ENCODE peak calls at places on chromosomes 5 and 9, in nine cellular contexts. One of them, this sample, is unnamed.
A peak's percentile ranks its signal among the peaks of the same experiment; 100 is the strongest.

GRCh38 chr9:131402738-131403492 is 9.0 kb downstream of the PRRC2B start:
- DNase-seq in A549: peak; percentile 64
- DNase-seq in spleen: peak; percentile 80
- DNase-seq in ureter: peak; percentile 85
- DNase-seq in HTR-8/SVneo: no peak
- DNase-seq in stimulated activated CD4-positive, alpha-beta T cell treated with anti-CD3 and anti-CD28 coated beads, TNF-alpha, amount 100 ng/mL, for 4 hours: no peak
- DNase-seq in renal cortical epithelial cell: peak; percentile 85
- DNase-seq in DMS153: no peak
- DNase-seq in NCI-H460: peak; percentile 81
- DNase-seq in this sample: no peak

GRCh38 chr5:18534119-18534518 is 899.9 kb downstream of the TAF11L14 start:
- DNase-seq in renal cortical epithelial cell: no peak
- DNase-seq in spleen: no peak
- DNase-seq in ureter: no peak
- DNase-seq in A549: no peak
- DNase-seq in HTR-8/SVneo: no peak
- DNase-seq in NCI-H460: no peak
- DNase-seq in stimulated activated CD4-positive, alpha-beta T cell treated with anti-CD3 and anti-CD28 coated beads, TNF-alpha, amount 100 ng/mL, for 4 hours: no peak
- DNase-seq in DMS153: no peak
- DNase-seq in this sample: no peak

GRCh38 chr5:34833090-34833489 is 5.9 kb upstream of the TTC23L start:
- DNase-seq in spleen: no peak
- DNase-seq in NCI-H460: no peak
- DNase-seq in A549: no peak
- DNase-seq in DMS153: no peak
- DNase-seq in HTR-8/SVneo: no peak
- DNase-seq in stimulated activated CD4-positive, alpha-beta T cell treated with anti-CD3 and anti-CD28 coated beads, TNF-alpha, amount 100 ng/mL, for 4 hours: no peak
- DNase-seq in ureter: no peak
- DNase-seq in renal cortical epithelial cell: no peak
- DNase-seq in this sample: no peak

GRCh38 chr5:10469253-10470030 is 27.8 kb downstream of the ROPN1L start:
- DNase-seq in DMS153: no peak
- DNase-seq in ureter: no peak
- DNase-seq in NCI-H460: no peak
- DNase-seq in spleen: no peak
- DNase-seq in HTR-8/SVneo: no peak
- DNase-seq in stimulated activated CD4-positive, alpha-beta T cell treated with anti-CD3 and anti-CD28 coated beads, TNF-alpha, amount 100 ng/mL, for 4 hours: no peak
- DNase-seq in renal cortical epithelial cell: no peak
- DNase-seq in A549: no peak
- DNase-seq in this sample: no peak

GRCh38 chr9:131500939-131501541 is 1.7 kb upstream of the POMT1 start:
- DNase-seq in renal cortical epithelial cell: peak; percentile 94
- DNase-seq in HTR-8/SVneo: no peak
- DNase-seq in NCI-H460: no peak
- DNase-seq in stimulated activated CD4-positive, alpha-beta T cell treated with anti-CD3 and anti-CD28 coated beads, TNF-alpha, amount 100 ng/mL, for 4 hours: no peak
- DNase-seq in A549: no peak
- DNase-seq in spleen: no peak
- DNase-seq in DMS153: no peak
- DNase-seq in ureter: no peak
- DNase-seq in this sample: peak; percentile 30

GRCh38 chr5:142716963-142717362 is 31.1 kb upstream of the FGF1 start:
- DNase-seq in DMS153: peak; percentile 6
- DNase-seq in renal cortical epithelial cell: peak; percentile 61
- DNase-seq in spleen: no peak
- DNase-seq in NCI-H460: peak; percentile 48
- DNase-seq in ureter: peak; percentile 61
- DNase-seq in stimulated activated CD4-positive, alpha-beta T cell treated with anti-CD3 and anti-CD28 coated beads, TNF-alpha, amount 100 ng/mL, for 4 hours: no peak
- DNase-seq in A549: peak; percentile 46
- DNase-seq in HTR-8/SVneo: peak; percentile 43
- DNase-seq in this sample: no peak

GRCh38 chr5:87151547-87151946 is 116.1 kb upstream of the RASA1 start:
- DNase-seq in spleen: no peak
- DNase-seq in ureter: no peak
- DNase-seq in A549: no peak
- DNase-seq in stimulated activated CD4-positive, alpha-beta T cell treated with anti-CD3 and anti-CD28 coated beads, TNF-alpha, amount 100 ng/mL, for 4 hours: no peak
- DNase-seq in HTR-8/SVneo: peak; percentile 32
- DNase-seq in NCI-H460: no peak
- DNase-seq in renal cortical epithelial cell: peak; percentile 86
- DNase-seq in DMS153: no peak
- DNase-seq in this sample: no peak

GRCh38 chr5:173392172-173392571 is 64.0 kb upstream of the STC2 start:
- DNase-seq in spleen: no peak
- DNase-seq in stimulated activated CD4-positive, alpha-beta T cell treated with anti-CD3 and anti-CD28 coated beads, TNF-alpha, amount 100 ng/mL, for 4 hours: no peak
- DNase-seq in DMS153: no peak
- DNase-seq in NCI-H460: no peak
- DNase-seq in ureter: no peak
- DNase-seq in renal cortical epithelial cell: no peak
- DNase-seq in A549: no peak
- DNase-seq in HTR-8/SVneo: no peak
- DNase-seq in this sample: no peak

GRCh38 chr9:98368366-98369065 is 113.1 kb upstream of the TBC1D2 start:
- DNase-seq in DMS153: no peak
- DNase-seq in A549: no peak
- DNase-seq in ureter: no peak
- DNase-seq in NCI-H460: no peak
- DNase-seq in spleen: no peak
- DNase-seq in renal cortical epithelial cell: no peak
- DNase-seq in stimulated activated CD4-positive, alpha-beta T cell treated with anti-CD3 and anti-CD28 coated beads, TNF-alpha, amount 100 ng/mL, for 4 hours: no peak
- DNase-seq in HTR-8/SVneo: no peak
- DNase-seq in this sample: no peak

This sample was measured in SIG-M5.